ENCODE peak calls at places on chromosomes 5 and 9, in ten cellular contexts. N is K562, S is GM12878, I is A549, E is stomach, Z is suprapubic skin, J is HepG2, T is sigmoid colon, P is H1, B is transverse colon. O is an unnamed sample.

GRCh38 chr5:71586052-71586940 is 844 bp upstream of the MCCC2 start:
- DNase-seq in N (peak), S (peak), I (no peak), E (no peak), Z (no peak), J (peak), T (no peak), P (peak), B (no peak), O (peak)

GRCh38 chr5:132321109-132321721 is 27.0 kb downstream of the SLC22A4 start:
- DNase-seq in N (no peak), S (no peak), I (no peak), E (no peak), Z (no peak), J (peak), T (no peak), P (no peak), B (no peak), O (no peak)

GRCh38 chr5:107781451-107781850 is 110.7 kb upstream of the EFNA5 start:
- DNase-seq in N (no peak), S (no peak), I (no peak), E (no peak), Z (no peak), J (no peak), T (no peak), P (no peak), B (no peak), O (no peak)

GRCh38 chr9:97766092-97766491 is 69.0 kb upstream of the XPA start:
- DNase-seq in N (no peak), S (no peak), I (no peak), E (no peak), Z (no peak), J (no peak), T (no peak), P (no peak), B (no peak), O (no peak)

GRCh38 chr9:33042528-33042927 is 17.5 kb downstream of the DNAJA1 start:
- DNase-seq in N (no peak), S (no peak), I (no peak), E (no peak), Z (no peak), J (no peak), T (no peak), P (no peak), B (no peak), O (no peak)

GRCh38 chr9:38082456-38083287 is 13.6 kb upstream of the SHB start:
- DNase-seq in N (no peak), S (no peak), I (no peak), E (no peak), Z (peak), J (no peak), T (peak), P (no peak), B (no peak), O (no peak)

GRCh38 chr5:44332360-44332971 is 56.8 kb downstream of the FGF10 start:
- DNase-seq in N (peak), S (no peak), I (peak), E (no peak), Z (no peak), J (peak), T (no peak), P (no peak), B (no peak), O (no peak)

GRCh38 chr5:163106098-163106497 is 331.3 kb upstream of the CCNG1 start:
- DNase-seq in N (no peak), S (no peak), I (no peak), E (no peak), Z (no peak), J (no peak), T (no peak), P (no peak), B (no peak), O (no peak)

GRCh38 chr5:125584119-125584518 is 837.7 kb upstream of the ZNF608 start:
- DNase-seq in N (no peak), S (no peak), I (no peak), E (no peak), Z (no peak), J (no peak), T (no peak), P (no peak), B (no peak), O (no peak)

GRCh38 chr5:139814704-139815280 is 19.2 kb downstream of the PSD2 start:
- DNase-seq in N (no peak), S (no peak), I (no peak), E (no peak), Z (no peak), J (no peak), T (no peak), P (no peak), B (no peak), O (no peak)

GRCh38 chr5:170467000-170467707 is 36.7 kb upstream of the KCNIP1 start:
- DNase-seq in N (no peak), S (no peak), I (peak), E (no peak), Z (no peak), J (no peak), T (no peak), P (no peak), B (no peak), O (peak)

GRCh38 chr9:112361602-112362001 is 18.3 kb upstream of the HSDL2 start:
- DNase-seq in N (no peak), S (no peak), I (no peak), E (no peak), Z (no peak), J (peak), T (no peak), P (no peak), B (no peak), O (no peak)

GRCh38 chr5:592158-592557 is 20.0 kb upstream of the CEP72 start:
- DNase-seq in N (no peak), S (no peak), I (no peak), E (peak), Z (peak), J (no peak), T (peak), P (no peak), B (no peak), O (no peak)

GRCh38 chr5:80481019-80481893 is 6.6 kb upstream of the FAM151B start:
- DNase-seq in N (peak), S (peak), I (peak), E (peak), Z (no peak), J (peak), T (no peak), P (peak), B (peak), O (no peak)

GRCh38 chr9:132125361-132125760 is 36.5 kb upstream of the NTNG2 start:
- DNase-seq in N (no peak), S (no peak), I (no peak), E (no peak), Z (no peak), J (no peak), T (no peak), P (peak), B (no peak), O (no peak)

DNA sequence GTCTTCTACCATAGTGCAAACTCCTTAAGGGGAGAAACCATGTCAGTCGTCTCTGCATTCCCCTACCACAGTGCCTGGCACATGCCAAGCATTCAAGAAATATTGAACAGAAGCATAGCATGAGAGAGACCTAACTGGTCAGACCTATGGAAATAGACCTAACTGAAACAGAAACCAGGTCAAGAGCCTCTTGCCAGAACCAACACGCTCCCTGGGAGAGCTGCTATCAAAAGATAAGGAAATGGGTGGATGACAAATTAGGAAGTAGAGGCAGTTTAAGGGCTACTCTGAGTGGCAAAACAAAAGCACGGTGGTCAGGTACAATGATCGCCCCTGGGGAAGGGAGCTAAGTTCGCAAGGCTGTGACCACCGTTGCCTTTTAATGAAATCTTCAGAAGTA is 66.0 kb upstream of the SMIM15 start:
- DNase-seq in N (no peak), S (no peak), I (no peak), E (peak), Z (no peak), J (no peak), T (no peak), P (no peak), B (no peak), O (no peak)
- TF ChIP-seq EP300 in N (no peak), S (no peak), I (no peak), E (no peak), Z (no peak), J (no peak), T (no peak), P (no peak), B (no peak), O (no peak)

GRCh38 chr5:177477701-177478477 is 4.5 kb upstream of the DBN1 start:
- DNase-seq in N (no peak), S (no peak), I (no peak), E (no peak), Z (no peak), J (no peak), T (no peak), P (no peak), B (no peak), O (no peak)
- TF ChIP-seq EP300 in N (no peak), S (no peak), I (no peak), E (no peak), Z (no peak), J (no peak), T (no peak), P (no peak), B (no peak), O (no peak)

GRCh38 chr9:3006917-3007316 is 163.0 kb upstream of the PUM3 start:
- DNase-seq in N (no peak), S (no peak), I (no peak), E (no peak), Z (no peak), J (no peak), T (no peak), P (no peak), B (no peak), O (no peak)
- TF ChIP-seq EP300 in N (no peak), S (no peak), I (no peak), E (no peak), Z (no peak), J (no peak), T (no peak), P (no peak), B (no peak), O (no peak)

DNA sequence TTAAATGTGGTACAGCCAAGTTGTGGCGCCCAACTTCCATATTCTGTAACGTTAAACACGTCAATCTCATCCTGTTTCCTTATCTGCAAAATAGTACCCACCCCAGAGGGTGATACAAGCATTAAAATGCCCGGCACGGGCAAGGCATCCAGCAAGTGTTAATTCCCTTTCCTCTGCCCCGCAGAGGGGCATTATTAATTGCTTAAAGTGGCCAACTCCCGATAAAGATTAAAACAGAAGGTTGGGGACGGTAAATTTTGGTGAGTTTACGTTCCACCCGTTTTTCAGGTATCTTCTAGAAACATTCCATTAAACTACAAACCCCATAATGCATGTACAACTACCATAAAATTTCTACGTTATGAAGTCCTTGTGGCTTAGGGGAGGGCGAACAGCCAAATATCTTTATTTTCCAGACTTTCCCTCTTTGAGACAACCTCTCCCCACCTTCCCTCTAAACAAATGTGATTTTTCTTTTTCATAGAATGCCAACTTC is 1.3 kb upstream of the GPBP1 start:
- DNase-seq in N (no peak), S (no peak), I (no peak), E (no peak), Z (no peak), J (no peak), T (no peak), P (no peak), B (no peak), O (no peak)
- TF ChIP-seq EP300 in N (no peak), S (no peak), I (no peak), E (no peak), Z (no peak), J (no peak), T (no peak), P (no peak), B (no peak), O (no peak)

GRCh38 chr9:69121155-69122085 is 52.7 kb upstream of the TJP2 start:
- DNase-seq in N (no peak), S (no peak), I (peak), E (peak), Z (peak), J (peak), T (no peak), P (no peak), B (peak), O (no peak)
- TF ChIP-seq EP300 in N (no peak), S (no peak), I (no peak), E (no peak), Z (no peak), J (no peak), T (no peak), P (no peak), B (no peak), O (no peak)

GRCh38 chr5:174608631-174609097 is 115.7 kb upstream of the MSX2 start:
- DNase-seq in N (no peak), S (no peak), I (no peak), E (peak), Z (no peak), J (no peak), T (peak), P (no peak), B (peak), O (no peak)
- TF ChIP-seq EP300 in N (no peak), S (no peak), I (no peak), E (no peak), Z (no peak), J (no peak), T (no peak), P (no peak), B (no peak), O (no peak)

O was measured in esophagus muscularis mucosa.